ENCODE peak calls at places on chromosomes 5 and 9, in seven cellular contexts. E, R, V, Z, T, X and L are unnamed samples.

GRCh38 chr9:104138243-104138642 is 44.1 kb downstream of the SMC2 start:
- DNase-seq in X (no peak), E (no peak), V (no peak), R (no peak), Z (no peak), T (no peak), L (no peak)

GRCh38 chr5:154110781-154111180 is 72.0 kb downstream of the MFAP3 start:
- DNase-seq in E (no peak), X (no peak), R (no peak), T (no peak), V (no peak), Z (no peak), L (no peak)

GRCh38 chr9:14313951-14314423 is at the start of gene NFIB:
- DNase-seq in T (peak), V (no peak), E (peak), R (peak), X (no peak), Z (peak), L (peak)

GRCh38 chr9:93959739-93960154 is 4.6 kb upstream of the BARX1 start:
- DNase-seq in Z (no peak), T (no peak), E (no peak), R (no peak), X (no peak), V (no peak), L (no peak)

GRCh38 chr9:95381243-95381642 is 63.7 kb upstream of the FANCC start:
- DNase-seq in E (no peak), T (no peak), X (no peak), V (no peak), Z (no peak), R (no peak), L (no peak)

GRCh38 chr9:33748633-33749304 is 46.6 kb upstream of the PRSS3 start:
- DNase-seq in Z (no peak), X (no peak), R (no peak), E (no peak), V (no peak), T (no peak), L (no peak)

GRCh38 chr5:128196791-128197190 is 113.2 kb downstream of the SLC12A2 start:
- DNase-seq in V (no peak), X (no peak), Z (no peak), T (no peak), R (no peak), E (no peak), L (no peak)

GRCh38 chr9:38118862-38119435 is 49.9 kb upstream of the SHB start:
- DNase-seq in Z (peak), X (no peak), E (no peak), V (no peak), T (no peak), R (no peak), L (peak)

GRCh38 chr9:18595597-18595996 is 121.6 kb downstream of the ADAMTSL1 start:
- DNase-seq in R (no peak), V (no peak), T (peak), E (no peak), X (no peak), Z (no peak), L (no peak)

GRCh38 chr5:139389701-139390638 is at the start of gene MZB1:
- DNase-seq in E (no peak), T (no peak), X (peak), R (no peak), V (no peak), Z (peak), L (no peak)

GRCh38 chr5:178348356-178349146 is 115.9 kb upstream of the PHYKPL start:
- DNase-seq in X (no peak), E (no peak), R (no peak), V (no peak), Z (peak), T (peak), L (peak)

GRCh38 chr9:95852059-95853032 is 23.1 kb upstream of the ERCC6L2 start:
- DNase-seq in T (no peak), V (no peak), Z (no peak), E (no peak), R (no peak), X (no peak), L (no peak)

GRCh38 chr5:158272409-158272808 is 413.5 kb upstream of the CLINT1 start:
- DNase-seq in E (no peak), R (no peak), Z (no peak), V (no peak), X (no peak), T (no peak), L (no peak)

GRCh38 chr5:168908207-168908606 is 329.0 kb upstream of the PANK3 start:
- DNase-seq in R (no peak), E (no peak), V (no peak), T (peak), X (no peak), Z (no peak), L (no peak)

GRCh38 chr9:77291714-77292113 is 114.4 kb downstream of the VPS13A start:
- DNase-seq in Z (no peak), T (no peak), X (no peak), E (no peak), R (no peak), V (peak), L (no peak)

GRCh38 chr5:114055810-114056476 is 305.9 kb upstream of the KCNN2 start:
- DNase-seq in E (no peak), R (peak), V (no peak), X (no peak), T (peak), Z (peak), L (no peak)

DNA sequence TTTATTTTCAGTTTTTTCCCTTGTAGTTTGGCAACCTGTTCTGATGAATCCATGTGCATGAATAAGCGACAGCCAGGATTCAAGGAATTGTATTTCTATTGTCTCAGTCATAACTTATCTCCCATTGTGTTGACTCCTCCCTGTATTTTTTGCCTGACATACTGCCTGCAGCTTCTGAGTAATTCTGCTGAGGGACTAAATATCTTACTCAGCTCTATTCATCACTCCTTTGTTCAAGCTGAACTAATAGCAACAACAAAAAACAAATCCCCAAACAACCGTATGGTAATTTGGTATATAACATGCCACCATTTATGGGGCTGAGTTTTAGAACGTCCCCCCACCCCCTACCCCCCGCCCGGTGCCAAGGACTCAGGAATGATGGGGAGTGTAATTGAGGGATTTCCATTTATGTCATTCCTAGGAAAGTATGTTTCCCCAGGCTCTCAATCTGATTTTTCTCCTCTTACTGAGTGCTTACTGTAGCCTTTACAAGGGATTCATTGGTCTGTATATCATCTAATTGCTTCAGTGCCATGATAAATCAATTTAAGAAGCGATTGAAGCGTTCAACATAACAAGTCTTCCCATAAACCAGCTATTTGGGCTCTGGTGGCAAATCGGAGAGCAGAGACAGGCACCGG is 40.9 kb upstream of the HSD17B4 start:
- DNase-seq in X (no peak), T (no peak), R (no peak), V (no peak), Z (no peak), E (no peak), L (no peak)
- H3K27ac ChIP-seq in X (peak), T (peak), R (peak), V (peak), Z (no peak), E (peak), L (peak)

GRCh38 chr5:29930316-29930715 is 1263.2 kb upstream of the CDH6 start:
- DNase-seq in E (no peak), X (no peak), R (no peak), T (no peak), Z (no peak), V (no peak), L (no peak)
- H3K27ac ChIP-seq in E (no peak), X (no peak), R (no peak), T (no peak), Z (no peak), V (no peak), L (no peak)

GRCh38 chr9:91978739-91979414 is 28.8 kb upstream of the ROR2 start:
- DNase-seq in E (peak), T (no peak), R (no peak), V (peak), Z (no peak), X (no peak), L (no peak)
- H3K27ac ChIP-seq in E (no peak), T (no peak), R (no peak), V (no peak), Z (no peak), X (no peak), L (no peak)

GRCh38 chr9:129335456-129336129 is 157.5 kb upstream of the IER5L start:
- DNase-seq in X (no peak), R (peak), E (peak), T (peak), Z (no peak), V (no peak), L (no peak)

GRCh38 chr9:129336130-129336528 is 158.1 kb upstream of the IER5L start:
- DNase-seq in Z (no peak), T (no peak), X (no peak), E (no peak), R (no peak), V (no peak), L (no peak)

GRCh38 chr9:129334744-129335080 is 156.7 kb upstream of the IER5L start:
- DNase-seq in Z (no peak), R (no peak), X (no peak), V (no peak), E (no peak), T (no peak), L (no peak)

GRCh38 chr9:129337287-129338140 is 159.5 kb upstream of the IER5L start:
- DNase-seq in T (peak), X (no peak), R (peak), V (no peak), E (no peak), Z (no peak), L (no peak)

DNA sequence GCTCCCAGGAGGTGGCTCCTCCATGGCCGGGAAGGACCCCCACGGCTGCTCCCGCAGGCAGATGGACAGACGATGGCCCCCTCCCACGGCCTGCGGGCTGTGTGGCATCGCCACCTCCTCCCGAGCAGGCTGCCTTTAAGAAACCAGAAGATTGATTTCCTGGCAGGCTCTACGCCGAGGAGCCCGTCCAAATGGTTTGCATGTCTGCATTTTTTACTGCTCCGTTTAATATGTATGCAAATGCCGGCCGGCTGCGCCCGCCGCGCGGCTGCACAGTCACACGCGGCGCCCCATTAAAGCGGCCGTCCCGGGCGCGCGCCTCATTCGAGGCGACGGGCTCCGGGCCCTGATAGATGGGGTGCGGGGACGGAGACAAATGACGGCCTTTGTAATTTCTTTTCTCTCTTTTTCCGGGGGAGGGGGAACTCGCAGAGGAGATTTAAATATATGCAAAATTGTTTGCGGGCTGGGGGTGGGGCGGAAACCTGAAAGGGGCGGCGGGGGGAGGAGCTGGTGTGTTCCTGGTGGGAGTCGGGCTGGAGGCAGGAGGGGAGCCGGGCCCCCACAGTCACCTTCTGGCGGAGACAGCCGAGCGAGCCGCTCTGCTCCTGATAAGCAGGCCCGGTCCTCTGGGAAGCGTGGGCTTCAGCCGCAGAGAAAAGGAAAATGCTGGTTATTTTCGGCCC is 158.7 kb upstream of the IER5L start:
- DNase-seq in R (peak), Z (peak), X (no peak), T (peak), V (no peak), E (peak), L (no peak)
- H3K27ac ChIP-seq in R (peak), Z (peak), X (no peak), T (peak), V (peak), E (peak), L (peak)

GRCh38 chr9:134320916-134321570 is 5.2 kb upstream of the RXRA start:
- DNase-seq in V (no peak), X (no peak), Z (peak), T (peak), R (no peak), E (no peak), L (peak)

GRCh38 chr9:134321957-134322741 is 4.1 kb upstream of the RXRA start:
- DNase-seq in R (no peak), X (no peak), V (no peak), E (peak), T (peak), Z (peak), L (peak)

GRCh38 chr9:134320195-134320885 is 5.9 kb upstream of the RXRA start:
- DNase-seq in T (peak), E (no peak), V (no peak), R (no peak), Z (peak), X (no peak), L (peak)

GRCh38 chr9:134322781-134323241 is 3.4 kb upstream of the RXRA start:
- DNase-seq in X (no peak), Z (peak), T (peak), V (no peak), R (no peak), E (no peak), L (peak)

GRCh38 chr9:134321571-134321930 is 4.7 kb upstream of the RXRA start:
- DNase-seq in E (no peak), T (peak), R (no peak), V (no peak), Z (no peak), X (no peak), L (peak)
- H3K27ac ChIP-seq in E (no peak), T (no peak), R (no peak), V (no peak), Z (no peak), X (no peak), L (no peak)